ENCODE peak calls at places on chromosomes 4 and X, in five cellular contexts. K, A, O, N and Y are unnamed samples.

GRCh38 chr4:8647626-8648025 is 55.1 kb downstream of the CPZ start:
- DNase-seq in K (no peak), A (no peak), O (peak), N (no peak), Y (no peak)

GRCh38 chrX:15672886-15673285 is 8.3 kb upstream of the CLTRN start:
- DNase-seq in K (no peak), A (no peak), O (no peak), N (no peak), Y (no peak)

GRCh38 chr4:1344696-1345095 is 2.3 kb upstream of the UVSSA start:
- DNase-seq in K (no peak), A (no peak), O (no peak), N (no peak), Y (no peak)

GRCh38 chr4:77994194-77994721 is 62.9 kb upstream of the FRAS1 start:
- DNase-seq in K (peak), A (peak), O (peak), N (no peak), Y (peak)

GRCh38 chr4:89486042-89486441 is 178.4 kb upstream of the GPRIN3 start:
- DNase-seq in K (no peak), A (no peak), O (no peak), N (no peak), Y (peak)

GRCh38 chr4:152073738-152074137 is 312.9 kb upstream of the GATB start:
- DNase-seq in K (no peak), A (no peak), O (no peak), N (no peak), Y (no peak)

GRCh38 chr4:20684852-20685763 is 15.2 kb upstream of the PACRGL start:
- DNase-seq in K (no peak), A (no peak), O (no peak), N (no peak), Y (peak)

GRCh38 chr4:75995727-75996126 is 5.0 kb upstream of the SDAD1 start:
- DNase-seq in K (peak), A (peak), O (no peak), N (no peak), Y (peak)

GRCh38 chr4:63607186-63607872 is 801.9 kb downstream of the TECRL start:
- DNase-seq in K (no peak), A (no peak), O (no peak), N (no peak), Y (no peak)

GRCh38 chr4:139210486-139210885 is 33.5 kb upstream of the ELF2 start:
- DNase-seq in K (no peak), A (no peak), O (no peak), N (no peak), Y (no peak)

GRCh38 chrX:34716322-34716721 is 59.2 kb upstream of the TMEM47 start:
- DNase-seq in K (no peak), A (no peak), O (no peak), N (no peak), Y (no peak)

GRCh38 chr4:76559236-76560071 is 124.4 kb downstream of the SHROOM3 start:
- DNase-seq in K (no peak), A (no peak), O (no peak), N (no peak), Y (no peak)

GRCh38 chr4:8538703-8539567 is 41.3 kb upstream of the GPR78 start:
- DNase-seq in K (no peak), A (peak), O (no peak), N (no peak), Y (no peak)

GRCh38 chr4:122793811-122794210 is 32.8 kb upstream of the FGF2 start:
- DNase-seq in K (no peak), A (no peak), O (no peak), N (no peak), Y (no peak)

GRCh38 chrX:142149919-142150318 is 55.2 kb downstream of the MAGEC2 start:
- DNase-seq in K (no peak), A (no peak), O (no peak), N (no peak), Y (no peak)

GRCh38 chrX:45668686-45669443 is 468.2 kb upstream of the DIPK2B start:
- DNase-seq in K (no peak), A (no peak), O (no peak), N (no peak), Y (no peak)

GRCh38 chr4:52142816-52143215 is 91.7 kb downstream of the SPATA18 start:
- DNase-seq in K (no peak), A (no peak), O (no peak), N (no peak), Y (no peak)

GRCh38 chrX:47936224-47936939 is 67.4 kb downstream of the ZNF182 start:
- DNase-seq in K (no peak), A (no peak), O (no peak), N (no peak), Y (no peak)

GRCh38 chrX:41799661-41800060 is 75.7 kb downstream of the GPR82 start:
- DNase-seq in K (no peak), A (no peak), O (no peak), N (no peak), Y (no peak)

GRCh38 chrX:48957477-48957826 is at the start of gene OTUD5:
- DNase-seq in K (no peak), A (peak), O (peak), N (no peak), Y (peak)

GRCh38 chrX:119885554-119886428 is 9.9 kb upstream of the AKAP14 start:
- DNase-seq in K (no peak), A (peak), O (no peak), N (no peak), Y (no peak)

GRCh38 chr4:62544428-62544827 is 1344.3 kb downstream of the ADGRL3 start:
- DNase-seq in K (no peak), A (no peak), O (no peak), N (no peak), Y (no peak)

GRCh38 chr4:108029321-108029720 is 39.6 kb downstream of the HADH start:
- DNase-seq in K (no peak), A (no peak), O (no peak), N (no peak), Y (no peak)

GRCh38 chr4:129087516-129087915 is 5.8 kb downstream of the SCLT1 start:
- DNase-seq in K (no peak), A (peak), O (no peak), N (no peak), Y (no peak)

GRCh38 chr4:129095811-129096454 is at the start of gene C4orf33:
- DNase-seq in K (no peak), A (peak), O (peak), N (peak), Y (peak)

GRCh38 chr4:129093173-129093974 is at the start of gene SCLT1:
- DNase-seq in K (peak), A (peak), O (peak), N (peak), Y (peak)

GRCh38 chr4:129094347-129094746 is 1.0 kb upstream of the SCLT1 start:
- DNase-seq in K (no peak), A (no peak), O (no peak), N (no peak), Y (no peak)

DNA sequence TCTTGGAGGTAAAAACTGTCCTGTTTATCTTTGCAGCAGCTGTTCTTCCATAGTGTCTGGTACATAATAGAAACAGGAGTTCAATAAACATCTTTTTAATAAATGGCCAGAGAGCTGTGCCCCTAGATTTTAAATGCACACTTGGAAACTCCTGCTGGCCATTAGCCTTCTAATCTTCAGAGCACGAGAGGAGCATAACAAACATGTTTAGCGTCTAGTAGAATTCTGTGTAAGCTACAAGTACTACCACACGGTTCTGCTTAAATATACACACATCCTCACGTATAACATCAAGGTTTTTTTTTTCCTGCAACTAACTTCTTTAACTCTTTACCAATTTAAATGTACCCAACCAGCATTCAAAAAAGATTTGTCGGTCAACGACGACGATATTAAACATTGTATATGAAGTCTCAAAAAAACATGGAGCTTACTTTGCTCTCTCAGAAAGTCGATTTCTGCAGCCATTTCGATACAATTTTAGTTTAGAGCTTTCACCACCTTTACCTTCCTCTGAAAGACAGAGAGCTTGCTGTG is 635 bp downstream of the SCLT1 start:
- DNase-seq in K (no peak), A (no peak), O (no peak), N (no peak), Y (no peak)
- TF ChIP-seq SUZ12 in K (no peak), A (no peak), O (no peak), N (no peak), Y (no peak)

DNA sequence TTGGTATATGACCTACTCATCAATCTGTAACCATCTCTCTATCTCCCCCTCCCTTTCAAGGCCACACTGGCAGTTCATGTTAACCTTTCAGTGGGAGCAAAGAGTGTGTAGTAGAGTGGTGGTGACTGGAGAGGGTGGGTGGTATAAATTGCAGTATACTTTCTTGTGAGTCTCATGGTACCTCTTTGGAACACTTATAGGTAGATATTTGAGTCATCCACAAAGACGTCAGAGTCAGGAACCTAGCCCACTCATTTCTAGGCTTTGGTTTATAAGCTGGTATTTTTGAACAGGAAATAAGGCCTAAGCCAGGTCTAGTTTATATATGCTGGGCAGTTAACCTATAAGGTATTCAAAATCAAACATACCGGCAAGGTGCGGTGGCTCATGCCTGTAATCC is 36.3 kb downstream of the RLIM start:
- DNase-seq in K (no peak), A (no peak), O (no peak), N (no peak), Y (no peak)
- TF ChIP-seq SUZ12 in K (no peak), A (no peak), O (no peak), N (no peak), Y (no peak)

GRCh38 chr4:16293205-16293860 is 67.1 kb upstream of the TAPT1 start:
- DNase-seq in K (no peak), A (no peak), O (no peak), N (no peak), Y (no peak)

GRCh38 chr4:16294455-16294854 is 68.2 kb upstream of the TAPT1 start:
- DNase-seq in K (no peak), A (no peak), O (no peak), N (no peak), Y (no peak)

GRCh38 chr4:16297003-16297402 is 70.7 kb upstream of the TAPT1 start:
- DNase-seq in K (no peak), A (no peak), O (no peak), N (no peak), Y (no peak)
- TF ChIP-seq SUZ12 in K (no peak), A (no peak), O (no peak), N (no peak), Y (no peak)

DNA sequence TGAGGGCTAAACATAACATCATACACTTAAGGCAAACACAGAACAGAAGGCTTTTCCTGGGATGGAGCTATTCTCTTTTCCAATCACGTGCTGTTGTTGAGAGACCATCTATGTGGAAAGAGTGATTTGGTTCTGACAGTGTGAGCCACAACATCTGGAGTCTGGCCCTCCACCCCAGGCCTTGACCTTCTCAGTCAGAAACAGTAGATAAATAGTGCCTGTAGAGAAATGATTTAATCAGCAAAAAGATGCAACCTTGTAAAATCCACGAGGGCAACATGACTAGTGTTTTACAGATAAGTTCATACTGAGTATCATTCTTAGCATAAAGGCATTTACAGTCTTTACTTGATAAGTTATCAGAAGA is 10.8 kb upstream of the SFRP2 start:
- DNase-seq in K (no peak), A (no peak), O (no peak), N (no peak), Y (no peak)
- TF ChIP-seq SUZ12 in K (no peak), A (no peak), O (no peak), N (no peak), Y (no peak)

GRCh38 chrX:135112096-135112729 is 8.1 kb downstream of the ETDB start:
- DNase-seq in K (no peak), A (no peak), O (peak), N (no peak), Y (peak)
- TF ChIP-seq SUZ12 in K (no peak), A (no peak), O (no peak), N (no peak), Y (no peak)

GRCh38 chrX:11412715-11413623 is 119.8 kb downstream of the AMELX start:
- DNase-seq in K (no peak), A (no peak), O (no peak), N (no peak), Y (no peak)
- TF ChIP-seq SUZ12 in K (no peak), A (no peak), O (no peak), N (no peak), Y (no peak)

DNA sequence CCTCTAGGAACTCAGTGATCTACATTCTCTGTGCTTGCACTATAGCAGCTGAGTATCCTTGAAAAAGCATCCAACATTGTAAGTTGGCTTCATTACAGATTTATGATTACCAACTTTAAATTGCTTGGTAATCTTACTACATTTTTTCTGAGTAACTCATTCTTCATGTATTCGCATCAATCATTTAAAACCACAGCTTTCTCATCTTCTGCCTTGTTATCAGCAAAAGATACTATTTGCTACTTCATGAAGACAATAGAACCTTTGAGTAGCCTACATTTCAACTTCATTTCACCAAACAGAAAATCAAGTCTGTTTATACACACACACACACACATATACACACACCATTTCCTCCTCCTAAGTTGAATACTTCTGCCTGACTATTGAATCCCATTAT is 6.2 kb upstream of the DCAF8L2 start:
- DNase-seq in K (no peak), A (no peak), O (no peak), N (no peak), Y (no peak)
- TF ChIP-seq SUZ12 in K (no peak), A (no peak), O (no peak), N (no peak), Y (no peak)